ENCODE peak calls at places on chromosome 12, in six cellular contexts. One of them, this sample, is unnamed.
A peak's percentile ranks its signal among the peaks of the same experiment; 100 is the strongest.

GRCh38 chr12:53532524-53533445 is 25.5 kb upstream of the NPFF start:
- DNase-seq in left ventricle myocardium inferior: no peak
- DNase-seq in body of pancreas: no peak
- DNase-seq in hepatocyte: no peak
- DNase-seq in colonic mucosa: no peak
- DNase-seq in H9: no peak
- DNase-seq in this sample: no peak

GRCh38 chr12:42809226-42809625 is 219.7 kb upstream of the PRICKLE1 start:
- DNase-seq in left ventricle myocardium inferior: no peak
- DNase-seq in body of pancreas: no peak
- DNase-seq in hepatocyte: no peak
- DNase-seq in colonic mucosa: no peak
- DNase-seq in H9: no peak
- DNase-seq in this sample: no peak

GRCh38 chr12:45303955-45304354 is 88.1 kb downstream of the ANO6 start:
- DNase-seq in left ventricle myocardium inferior: no peak
- DNase-seq in body of pancreas: no peak
- DNase-seq in hepatocyte: no peak
- DNase-seq in colonic mucosa: no peak
- DNase-seq in H9: no peak
- DNase-seq in this sample: no peak

GRCh38 chr12:115035536-115036107 is 351.6 kb upstream of the TBX3 start:
- DNase-seq in left ventricle myocardium inferior: peak; percentile 16
- DNase-seq in body of pancreas: no peak
- DNase-seq in hepatocyte: no peak
- DNase-seq in colonic mucosa: no peak
- DNase-seq in H9: peak; percentile 49
- DNase-seq in this sample: no peak

GRCh38 chr12:22684526-22685118 is 59.7 kb downstream of the ETNK1 start:
- DNase-seq in left ventricle myocardium inferior: no peak
- DNase-seq in body of pancreas: no peak
- DNase-seq in hepatocyte: peak; percentile 59
- DNase-seq in colonic mucosa: no peak
- DNase-seq in H9: no peak
- DNase-seq in this sample: no peak

GRCh38 chr12:110689002-110689600 is at the start of gene HVCN1:
- DNase-seq in left ventricle myocardium inferior: peak; percentile 73
- DNase-seq in body of pancreas: peak; percentile 50
- DNase-seq in hepatocyte: peak; percentile 56
- DNase-seq in colonic mucosa: peak; percentile 61
- DNase-seq in H9: peak; percentile 82
- DNase-seq in this sample: no peak

GRCh38 chr12:1934831-1935230 is 16.4 kb upstream of the CACNA2D4 start:
- DNase-seq in left ventricle myocardium inferior: no peak
- DNase-seq in body of pancreas: no peak
- DNase-seq in hepatocyte: no peak
- DNase-seq in colonic mucosa: peak; percentile 17
- DNase-seq in H9: no peak
- DNase-seq in this sample: no peak

GRCh38 chr12:77010637-77011548 is 54.5 kb downstream of the E2F7 start:
- DNase-seq in left ventricle myocardium inferior: peak; percentile 59
- DNase-seq in body of pancreas: peak; percentile 74
- DNase-seq in hepatocyte: peak; percentile 87
- DNase-seq in colonic mucosa: peak; percentile 77
- DNase-seq in H9: peak; percentile 80
- DNase-seq in this sample: peak; percentile 55

GRCh38 chr12:6272300-6273208 is 37.9 kb upstream of the PLEKHG6 start:
- DNase-seq in left ventricle myocardium inferior: no peak
- DNase-seq in body of pancreas: no peak
- DNase-seq in hepatocyte: peak; percentile 77
- DNase-seq in colonic mucosa: no peak
- DNase-seq in H9: no peak
- DNase-seq in this sample: no peak

GRCh38 chr12:26121841-26122680 is 2.8 kb downstream of the BHLHE41 start:
- DNase-seq in left ventricle myocardium inferior: peak; percentile 40
- DNase-seq in body of pancreas: peak; percentile 54
- DNase-seq in hepatocyte: peak; percentile 67
- DNase-seq in colonic mucosa: peak; percentile 38
- DNase-seq in H9: peak; percentile 48
- DNase-seq in this sample: no peak
- H3K27ac ChIP-seq in left ventricle myocardium inferior: peak overlapping the region; percentile 94
- H3K27ac ChIP-seq in body of pancreas: peak overlapping the region; percentile 90
- H3K27ac ChIP-seq in hepatocyte: no peak overlapping the region
- H3K27ac ChIP-seq in colonic mucosa: peak overlapping the region; percentile 55
- H3K27ac ChIP-seq in H9: no peak overlapping the region
- H3K27ac ChIP-seq in this sample: peak overlapping the region; percentile 98

GRCh38 chr12:118190266-118190665 is 54.3 kb downstream of the PEBP1 start:
- DNase-seq in left ventricle myocardium inferior: no peak
- DNase-seq in body of pancreas: no peak
- DNase-seq in hepatocyte: peak; percentile 18
- DNase-seq in colonic mucosa: no peak
- DNase-seq in H9: no peak
- DNase-seq in this sample: peak; percentile 4
- H3K27ac ChIP-seq in left ventricle myocardium inferior: peak overlapping the region; percentile 83
- H3K27ac ChIP-seq in body of pancreas: peak overlapping the region; percentile 73
- H3K27ac ChIP-seq in hepatocyte: peak overlapping the region; percentile 86
- H3K27ac ChIP-seq in colonic mucosa: peak overlapping the region; percentile 47
- H3K27ac ChIP-seq in H9: no peak overlapping the region
- H3K27ac ChIP-seq in this sample: peak overlapping the region; percentile 87

DNA sequence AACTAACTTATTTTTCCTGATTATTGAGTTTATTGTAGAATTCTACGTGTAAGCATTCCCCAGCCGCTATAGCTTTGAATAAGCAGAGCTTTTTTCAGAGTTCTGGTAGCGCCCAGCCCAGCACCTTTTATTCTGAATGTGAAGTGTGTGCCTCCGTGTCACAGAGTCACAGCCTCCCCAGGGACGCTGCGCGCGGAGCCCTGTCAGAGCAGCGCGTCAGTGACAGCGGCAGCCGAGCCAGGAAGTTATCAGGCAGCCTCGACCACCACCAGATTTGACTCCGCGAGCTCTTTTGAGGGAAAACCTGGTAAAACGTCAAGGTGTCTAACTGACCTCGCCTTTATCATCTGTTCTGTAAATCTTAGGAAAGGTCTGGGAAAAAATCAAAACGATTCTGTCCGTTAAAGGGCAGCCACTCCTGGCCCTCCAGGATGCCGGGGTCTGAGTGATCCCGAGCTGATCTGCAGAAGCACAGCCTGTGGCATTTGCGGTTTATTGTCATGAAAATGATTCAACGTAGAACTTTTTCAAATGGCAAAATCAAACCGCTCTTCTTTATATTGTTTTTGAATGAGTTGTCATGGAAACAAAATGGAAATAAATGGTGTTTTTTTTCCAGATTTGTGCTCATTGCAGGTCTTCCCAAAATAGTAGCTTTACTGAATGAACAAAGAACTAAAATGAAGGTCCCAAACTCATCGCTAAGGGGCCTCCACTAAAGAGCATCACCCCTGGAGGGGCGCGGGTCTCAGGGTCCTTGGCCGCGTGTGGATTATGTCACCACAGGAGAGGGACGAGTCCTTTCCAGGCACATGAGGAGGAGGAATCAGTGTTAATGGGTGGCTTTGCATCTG is 43.1 kb upstream of the MMP17 start:
- DNase-seq in left ventricle myocardium inferior: no peak
- DNase-seq in body of pancreas: no peak
- DNase-seq in hepatocyte: no peak
- DNase-seq in colonic mucosa: no peak
- DNase-seq in H9: no peak
- DNase-seq in this sample: no peak
- H3K27ac ChIP-seq in left ventricle myocardium inferior: no peak overlapping the region
- H3K27ac ChIP-seq in body of pancreas: no peak overlapping the region
- H3K27ac ChIP-seq in hepatocyte: no peak overlapping the region
- H3K27ac ChIP-seq in colonic mucosa: no peak overlapping the region
- H3K27ac ChIP-seq in H9: no peak overlapping the region
- H3K27ac ChIP-seq in this sample: no peak overlapping the region

DNA sequence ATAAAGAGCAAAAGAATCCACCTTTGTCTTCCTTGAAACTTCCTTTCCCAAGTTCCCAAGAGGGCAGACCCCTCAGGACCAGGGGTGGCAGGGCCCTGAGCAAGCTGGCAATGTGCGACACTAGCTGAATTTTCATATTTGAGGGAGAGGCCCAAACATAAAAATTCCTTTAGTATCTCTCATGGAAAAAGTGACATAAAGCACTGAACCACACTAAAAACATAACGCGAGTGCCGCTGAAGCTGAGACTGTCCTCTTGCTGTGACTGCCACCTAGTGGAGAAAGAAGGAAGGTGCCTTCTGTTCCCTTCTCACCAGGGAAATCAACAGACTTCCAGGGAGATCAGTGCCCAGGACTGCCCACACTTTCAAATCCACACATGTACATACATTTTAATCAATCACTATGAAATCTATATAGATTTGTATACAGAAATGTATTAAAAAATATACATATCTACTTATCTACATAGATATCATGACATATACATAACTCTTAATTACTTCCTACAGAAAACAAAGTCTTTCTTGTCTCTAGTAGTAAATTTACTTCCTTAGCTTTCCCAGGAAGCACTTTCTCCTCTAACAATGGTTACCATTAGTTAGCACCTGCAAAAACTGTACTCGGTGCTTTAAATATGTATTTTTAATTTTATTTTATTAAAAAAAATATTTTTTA is 53.8 kb downstream of the SSH1 start:
- DNase-seq in left ventricle myocardium inferior: peak; percentile 51
- DNase-seq in body of pancreas: peak; percentile 82
- DNase-seq in hepatocyte: peak; percentile 92
- DNase-seq in colonic mucosa: peak; percentile 85
- DNase-seq in H9: peak; percentile 79
- DNase-seq in this sample: no peak
- H3K27ac ChIP-seq in left ventricle myocardium inferior: peak overlapping the region; percentile 92
- H3K27ac ChIP-seq in body of pancreas: peak overlapping the region; percentile 51
- H3K27ac ChIP-seq in hepatocyte: peak overlapping the region; percentile 97
- H3K27ac ChIP-seq in colonic mucosa: peak overlapping the region; percentile 69
- H3K27ac ChIP-seq in H9: no peak overlapping the region
- H3K27ac ChIP-seq in this sample: peak overlapping the region; percentile 13

DNA sequence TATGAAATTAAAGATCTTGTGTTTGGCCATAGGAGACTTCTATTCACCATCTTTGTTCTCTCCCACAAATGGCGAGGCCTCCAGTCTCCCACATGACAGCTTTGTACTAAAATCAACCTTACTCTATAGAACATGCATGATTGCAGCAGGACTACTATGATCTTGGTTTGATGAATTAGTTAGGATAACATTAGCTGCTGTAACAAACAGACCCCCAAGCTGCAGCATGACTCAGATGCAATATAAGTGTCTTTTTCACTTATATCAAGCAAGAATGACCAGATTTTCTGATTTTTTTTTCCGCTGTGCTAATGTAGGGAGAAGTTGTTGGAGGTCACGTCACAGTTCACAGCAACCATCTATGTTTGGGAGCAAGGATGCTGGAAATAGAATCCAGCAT is 10.8 kb upstream of the OAS3 start:
- DNase-seq in left ventricle myocardium inferior: no peak
- DNase-seq in body of pancreas: no peak
- DNase-seq in hepatocyte: no peak
- DNase-seq in colonic mucosa: no peak
- DNase-seq in H9: no peak
- DNase-seq in this sample: no peak
- H3K27ac ChIP-seq in left ventricle myocardium inferior: no peak overlapping the region
- H3K27ac ChIP-seq in body of pancreas: no peak overlapping the region
- H3K27ac ChIP-seq in hepatocyte: peak overlapping the region; percentile 86
- H3K27ac ChIP-seq in colonic mucosa: no peak overlapping the region
- H3K27ac ChIP-seq in H9: no peak overlapping the region
- H3K27ac ChIP-seq in this sample: no peak overlapping the region

GRCh38 chr12:116358850-116359761 is 81.6 kb upstream of the MED13L start:
- DNase-seq in left ventricle myocardium inferior: peak; percentile 94
- DNase-seq in body of pancreas: peak; percentile 96
- DNase-seq in hepatocyte: peak; percentile 95
- DNase-seq in colonic mucosa: peak; percentile 93
- DNase-seq in H9: peak; percentile 91
- DNase-seq in this sample: peak; percentile 41
- H3K27ac ChIP-seq in left ventricle myocardium inferior: peak overlapping the region; percentile 80
- H3K27ac ChIP-seq in body of pancreas: peak overlapping the region; percentile 74
- H3K27ac ChIP-seq in hepatocyte: peak overlapping the region; percentile 90
- H3K27ac ChIP-seq in colonic mucosa: peak overlapping the region; percentile 65
- H3K27ac ChIP-seq in H9: no peak overlapping the region
- H3K27ac ChIP-seq in this sample: peak overlapping the region; percentile 11

DNA sequence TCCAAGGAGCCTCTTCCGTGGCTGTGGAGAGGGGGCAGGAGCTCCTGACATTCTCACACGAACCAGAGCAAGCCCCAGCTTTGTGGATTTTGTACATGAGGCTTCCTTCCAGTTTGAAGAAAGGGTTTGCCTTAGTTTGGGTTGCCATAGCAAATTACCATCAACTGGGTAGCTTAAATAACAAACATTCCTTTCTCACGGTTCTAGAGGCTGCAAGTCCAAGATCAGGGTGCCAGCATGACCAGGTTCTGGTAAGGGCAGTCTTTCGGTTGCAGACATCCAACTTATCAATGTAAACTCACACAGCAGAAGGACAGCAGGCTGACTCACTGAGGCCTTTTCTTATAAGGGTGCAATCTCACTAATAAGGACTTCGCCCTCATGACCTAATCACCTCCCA is 25.9 kb upstream of the STAB2 start:
- DNase-seq in left ventricle myocardium inferior: no peak
- DNase-seq in body of pancreas: no peak
- DNase-seq in hepatocyte: no peak
- DNase-seq in colonic mucosa: no peak
- DNase-seq in H9: no peak
- DNase-seq in this sample: no peak
- H3K27ac ChIP-seq in left ventricle myocardium inferior: no peak overlapping the region
- H3K27ac ChIP-seq in body of pancreas: no peak overlapping the region
- H3K27ac ChIP-seq in hepatocyte: peak overlapping the region; percentile 81
- H3K27ac ChIP-seq in colonic mucosa: no peak overlapping the region
- H3K27ac ChIP-seq in H9: no peak overlapping the region
- H3K27ac ChIP-seq in this sample: no peak overlapping the region